ENCODE peak calls at places on chromosomes 4 and X, in four cellular contexts. S is K562, W is GM12878, X is HL-60. U is an unnamed sample.

GRCh38 chr4:39814403-39815185 is 116.7 kb downstream of the UBE2K start:
- DNase-seq in S (no peak), W (no peak), X (no peak), U (no peak)

GRCh38 chrX:111100191-111100590 is 4.2 kb downstream of the PAK3 start:
- DNase-seq in S (peak; percentile 62), W (no peak), X (no peak), U (peak; percentile 27)

GRCh38 chrX:116198810-116199209 is 28.3 kb downstream of the AGTR2 start:
- DNase-seq in S (no peak), W (no peak), X (no peak), U (no peak)

GRCh38 chr4:145216532-145216931 is 36.1 kb upstream of the OTUD4 start:
- DNase-seq in S (no peak), W (no peak), X (no peak), U (no peak)

GRCh38 chr4:1075809-1076524 is 37.4 kb downstream of the RNF212 start:
- DNase-seq in S (no peak), W (no peak), X (no peak), U (no peak)

GRCh38 chr4:20676773-20677172 is 23.5 kb upstream of the PACRGL start:
- DNase-seq in S (no peak), W (no peak), X (no peak), U (no peak)

GRCh38 chr4:8177544-8177943 is 18.9 kb upstream of the ABLIM2 start:
- DNase-seq in S (no peak), W (no peak), X (no peak), U (no peak)

GRCh38 chrX:150184487-150184886 is 178.6 kb upstream of the MAMLD1 start:
- DNase-seq in S (no peak), W (no peak), X (no peak), U (no peak)

DNA sequence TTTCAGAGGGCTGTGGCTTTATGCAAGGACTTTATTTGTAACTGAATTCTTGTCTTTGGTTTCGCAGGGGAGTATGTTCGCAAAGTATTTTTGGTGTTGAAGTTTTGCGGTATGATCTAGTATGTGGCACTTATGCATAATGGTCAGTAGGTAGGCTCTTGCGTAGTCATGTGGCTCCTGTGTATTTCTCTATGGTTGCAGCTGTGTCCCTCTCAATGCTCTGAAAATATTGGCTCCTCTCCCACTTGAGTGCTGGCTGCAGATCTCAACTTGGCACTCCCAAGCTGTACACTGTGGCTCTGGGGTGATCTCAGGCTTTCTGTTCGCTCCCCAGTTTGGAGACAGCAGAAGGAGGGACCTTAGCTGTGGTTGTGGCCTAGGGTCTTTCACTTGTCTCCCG is 24.8 kb downstream of the ARMCX5 start:
- DNase-seq in S (no peak), W (no peak), X (no peak), U (no peak)
- TF ChIP-seq SPI1 in S (no peak), W (no peak), X (no peak), U (no peak)

DNA sequence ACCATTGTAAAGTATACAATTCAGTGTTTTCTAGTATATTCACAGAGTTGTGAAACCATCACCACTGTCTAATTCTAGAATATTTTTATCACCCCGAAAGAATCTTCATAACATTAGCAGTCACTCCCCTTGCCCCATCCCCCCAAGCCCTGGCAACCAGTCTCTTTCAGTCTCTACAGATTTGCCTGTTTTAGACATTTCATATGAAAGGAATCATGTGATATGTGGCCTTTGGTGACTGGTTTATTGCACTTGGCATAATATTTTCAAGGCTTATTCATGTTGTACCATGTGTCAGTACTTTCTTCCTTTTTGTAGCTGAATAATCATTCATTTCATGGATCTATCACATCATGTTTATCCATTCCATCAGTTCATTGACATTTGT is 371.7 kb downstream of the AFF2 start:
- DNase-seq in S (no peak), W (no peak), X (no peak), U (no peak)
- TF ChIP-seq SPI1 in S (no peak), W (no peak), X (no peak), U (no peak)

GRCh38 chr4:105280338-105280809 is 133.7 kb downstream of the TET2 start:
- DNase-seq in S (no peak), W (no peak), X (no peak), U (no peak)
- TF ChIP-seq SPI1 in S (no peak), W (no peak), X (no peak), U (no peak)

GRCh38 chr4:149279790-149280189 is 535.9 kb downstream of the IQCM start:
- DNase-seq in S (no peak), W (no peak), X (no peak), U (no peak)
- TF ChIP-seq SPI1 in S (no peak), W (no peak), X (no peak), U (no peak)

DNA sequence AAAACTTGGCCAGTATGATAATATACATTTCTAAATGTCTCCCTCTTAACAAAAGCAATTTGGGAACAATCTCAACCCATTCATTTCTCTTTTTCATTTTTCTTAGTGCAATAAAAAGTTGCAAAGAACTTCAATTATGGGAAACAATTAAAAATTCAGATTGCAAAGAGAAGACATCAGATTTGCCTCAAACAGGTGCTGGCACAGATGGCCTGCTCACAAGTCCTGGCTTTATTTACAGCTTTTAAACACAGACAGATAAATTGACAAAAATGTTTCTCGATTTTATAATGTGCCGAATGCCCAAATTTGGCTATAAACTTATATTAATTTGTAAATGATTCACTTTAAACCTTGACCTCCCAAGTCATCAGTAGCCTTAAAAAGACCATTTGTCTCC is 28.7 kb downstream of the SLC4A4 start:
- DNase-seq in S (no peak), W (no peak), X (no peak), U (no peak)
- TF ChIP-seq SPI1 in S (no peak), W (no peak), X (no peak), U (no peak)

DNA sequence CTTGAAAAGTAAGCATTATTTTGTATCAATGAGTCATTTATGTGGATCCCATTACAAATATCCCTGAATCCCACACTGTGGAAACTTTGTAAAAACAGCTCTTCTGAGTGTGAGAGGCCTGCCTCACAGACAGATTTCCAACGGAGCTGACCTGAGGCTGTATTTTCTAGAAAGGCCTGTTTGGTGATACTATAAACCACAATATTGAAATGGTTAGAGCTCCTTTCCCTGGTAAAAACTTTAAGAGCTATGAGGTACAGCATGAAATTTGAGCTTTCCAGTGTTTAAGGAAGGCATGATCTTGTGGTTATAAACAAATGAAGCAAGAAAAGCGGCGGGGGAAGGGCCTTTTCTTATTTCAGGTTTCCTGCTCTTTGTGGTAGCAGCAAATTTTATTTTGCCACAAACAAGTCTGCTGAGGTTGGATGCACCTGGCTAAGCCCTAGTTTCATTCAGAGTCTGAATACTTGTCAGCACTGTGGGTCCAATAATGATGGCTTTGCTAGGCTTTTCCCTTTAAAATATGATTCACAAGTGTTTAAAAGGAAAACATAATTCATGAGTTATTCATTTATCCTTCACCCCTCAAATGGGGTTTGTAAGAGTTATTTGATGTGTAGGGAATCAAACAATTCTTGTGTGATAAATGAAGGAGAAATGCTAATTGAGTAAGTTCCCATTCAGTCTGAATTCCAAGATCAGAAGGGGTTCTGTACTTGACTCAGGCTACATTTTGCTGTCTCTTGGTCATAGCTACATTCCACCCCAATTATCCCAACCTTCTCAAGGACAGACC is 87.0 kb upstream of the ETNPPL start:
- DNase-seq in S (no peak), W (peak; percentile 13), X (no peak), U (peak; percentile 2)
- TF ChIP-seq SPI1 in S (no peak), W (no peak), X (no peak), U (no peak)

GRCh38 chr4:152486414-152487389 is 49.2 kb downstream of the FBXW7 start:
- DNase-seq in S (no peak), W (no peak), X (no peak), U (no peak)
- TF ChIP-seq SPI1 in S (no peak), W (no peak), X (no peak), U (no peak)

DNA sequence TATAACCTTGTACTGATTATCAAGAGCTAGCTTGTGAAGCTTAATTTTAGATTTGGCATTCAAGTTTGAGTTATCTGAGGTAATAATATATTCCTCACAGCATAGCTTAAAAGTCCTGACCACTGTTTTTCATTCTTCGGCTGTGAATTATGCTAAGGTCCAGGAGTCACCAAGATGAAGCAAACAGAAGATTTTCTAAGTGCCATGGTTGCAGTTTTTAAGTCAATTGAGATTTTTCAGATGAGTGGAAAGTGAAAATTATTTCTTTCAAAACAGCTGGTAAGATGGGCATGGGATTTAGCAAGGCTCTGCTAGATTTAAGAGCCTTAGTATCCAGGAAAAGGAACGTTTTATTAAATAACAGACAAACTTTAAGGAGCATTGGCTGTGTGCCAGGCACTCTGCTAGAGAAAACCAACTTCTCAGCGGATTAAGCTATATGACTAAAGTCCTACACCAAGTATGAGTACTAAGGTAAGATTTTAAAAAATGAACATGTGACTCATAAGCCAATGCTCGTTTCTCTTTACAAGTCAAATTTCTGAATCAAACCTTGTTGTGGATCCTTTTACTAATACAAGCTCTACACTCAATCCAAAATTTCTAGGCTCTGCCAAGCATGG is 149.9 kb upstream of the IL15 start:
- DNase-seq in S (no peak), W (no peak), X (no peak), U (no peak)
- TF ChIP-seq SPI1 in S (no peak), W (no peak), X (no peak), U (no peak)

GRCh38 chr4:54708339-54709279 is 50.9 kb downstream of the KIT start:
- DNase-seq in S (no peak), W (no peak), X (no peak), U (no peak)
- TF ChIP-seq SPI1 in S (no peak), W (no peak), X (peak; percentile 56), U (no peak)

GRCh38 chr4:163542275-163542674 is 47.8 kb downstream of the TMA16 start:
- DNase-seq in S (no peak), W (no peak), X (no peak), U (no peak)
- TF ChIP-seq SPI1 in S (no peak), W (no peak), X (no peak), U (no peak)

U was measured in GM12891.